ENCODE peak calls at places on chromosome 20, in five cellular contexts. One of them, this sample, is unnamed.

GRCh38 chr20:61580958-61581824 is 329.1 kb downstream of the CDH4 start:
- DNase-seq in spleen: no peak
- DNase-seq in left ventricle myocardium inferior: no peak
- DNase-seq in GM23338: no peak
- DNase-seq in breast epithelium: no peak
- DNase-seq in this sample: no peak

GRCh38 chr20:47361268-47361665 is 4.8 kb upstream of the ZMYND8 start:
- DNase-seq in breast epithelium: no peak
- DNase-seq in GM23338: no peak
- DNase-seq in left ventricle myocardium inferior: no peak
- DNase-seq in spleen: peak; percentile 34
- DNase-seq in this sample: no peak

GRCh38 chr20:9408422-9409300 is 105.7 kb upstream of the LAMP5 start:
- DNase-seq in GM23338: no peak
- DNase-seq in breast epithelium: no peak
- DNase-seq in spleen: no peak
- DNase-seq in left ventricle myocardium inferior: no peak
- DNase-seq in this sample: no peak

GRCh38 chr20:47311967-47312681 is 44.4 kb downstream of the ZMYND8 start:
- DNase-seq in left ventricle myocardium inferior: no peak
- DNase-seq in spleen: no peak
- DNase-seq in GM23338: no peak
- DNase-seq in breast epithelium: no peak
- DNase-seq in this sample: no peak

GRCh38 chr20:3092611-3093379 is 8.3 kb upstream of the AVP start:
- DNase-seq in left ventricle myocardium inferior: no peak
- DNase-seq in breast epithelium: no peak
- DNase-seq in GM23338: peak; percentile 68
- DNase-seq in spleen: peak; percentile 83
- DNase-seq in this sample: no peak

GRCh38 chr20:25005661-25006060 is 13.1 kb upstream of the APMAP start:
- DNase-seq in spleen: peak; percentile 54
- DNase-seq in left ventricle myocardium inferior: no peak
- DNase-seq in breast epithelium: peak; percentile 16
- DNase-seq in GM23338: no peak
- DNase-seq in this sample: no peak

GRCh38 chr20:57092112-57092899 is 174.1 kb downstream of the BMP7 start:
- DNase-seq in spleen: peak; percentile 84
- DNase-seq in breast epithelium: no peak
- DNase-seq in left ventricle myocardium inferior: peak; percentile 49
- DNase-seq in GM23338: peak; percentile 88
- DNase-seq in this sample: no peak

GRCh38 chr20:8229090-8229489 is 97.0 kb downstream of the PLCB1 start:
- DNase-seq in GM23338: no peak
- DNase-seq in spleen: no peak
- DNase-seq in left ventricle myocardium inferior: no peak
- DNase-seq in breast epithelium: no peak
- DNase-seq in this sample: no peak

GRCh38 chr20:34815636-34816035 is 9.8 kb downstream of the NCOA6 start:
- DNase-seq in GM23338: no peak
- DNase-seq in left ventricle myocardium inferior: no peak
- DNase-seq in breast epithelium: no peak
- DNase-seq in spleen: no peak
- DNase-seq in this sample: no peak

GRCh38 chr20:32971703-32972161 is 32.5 kb downstream of the SUN5 start:
- DNase-seq in spleen: no peak
- DNase-seq in breast epithelium: no peak
- DNase-seq in GM23338: no peak
- DNase-seq in left ventricle myocardium inferior: no peak
- DNase-seq in this sample: no peak

GRCh38 chr20:52676282-52676995 is 295.7 kb upstream of the TSHZ2 start:
- DNase-seq in breast epithelium: no peak
- DNase-seq in spleen: no peak
- DNase-seq in left ventricle myocardium inferior: no peak
- DNase-seq in GM23338: peak; percentile 54
- DNase-seq in this sample: no peak

GRCh38 chr20:50389437-50389807 is 120.8 kb upstream of the PTPN1 start:
- DNase-seq in spleen: no peak
- DNase-seq in GM23338: no peak
- DNase-seq in breast epithelium: no peak
- DNase-seq in left ventricle myocardium inferior: peak; percentile 47
- DNase-seq in this sample: no peak

GRCh38 chr20:53750827-53751393 is 157.3 kb upstream of the ZNF217 start:
- DNase-seq in left ventricle myocardium inferior: no peak
- DNase-seq in breast epithelium: no peak
- DNase-seq in GM23338: no peak
- DNase-seq in spleen: no peak
- DNase-seq in this sample: peak; percentile 77

GRCh38 chr20:41969656-41970055 is 351.5 kb upstream of the CHD6 start:
- DNase-seq in left ventricle myocardium inferior: no peak
- DNase-seq in breast epithelium: peak; percentile 47
- DNase-seq in spleen: peak; percentile 70
- DNase-seq in GM23338: no peak
- DNase-seq in this sample: no peak

GRCh38 chr20:58787211-58788067 is 63.3 kb downstream of the GNAS-AS1 start:
- DNase-seq in spleen: no peak
- DNase-seq in left ventricle myocardium inferior: no peak
- DNase-seq in GM23338: no peak
- DNase-seq in breast epithelium: no peak
- DNase-seq in this sample: no peak

GRCh38 chr20:52150440-52151258 is 40.9 kb downstream of the ZFP64 start:
- DNase-seq in spleen: no peak
- DNase-seq in left ventricle myocardium inferior: no peak
- DNase-seq in GM23338: peak; percentile 61
- DNase-seq in breast epithelium: no peak
- DNase-seq in this sample: peak; percentile 38

GRCh38 chr20:47150403-47151152 is 205.9 kb downstream of the ZMYND8 start:
- DNase-seq in left ventricle myocardium inferior: peak; percentile 46
- DNase-seq in GM23338: peak; percentile 95
- DNase-seq in spleen: no peak
- DNase-seq in breast epithelium: no peak
- DNase-seq in this sample: no peak

GRCh38 chr20:38842558-38842981 is 37.1 kb downstream of the PPP1R16B start:
- DNase-seq in breast epithelium: no peak
- DNase-seq in left ventricle myocardium inferior: no peak
- DNase-seq in spleen: peak; percentile 91
- DNase-seq in GM23338: peak; percentile 34
- DNase-seq in this sample: no peak

GRCh38 chr20:61253264-61253639 is 1.2 kb downstream of the CDH4 start:
- DNase-seq in breast epithelium: no peak
- DNase-seq in left ventricle myocardium inferior: no peak
- DNase-seq in GM23338: peak; percentile 69
- DNase-seq in spleen: no peak
- DNase-seq in this sample: no peak

GRCh38 chr20:7003598-7003997 is 236.1 kb downstream of the BMP2 start:
- DNase-seq in spleen: no peak
- DNase-seq in breast epithelium: no peak
- DNase-seq in left ventricle myocardium inferior: no peak
- DNase-seq in GM23338: no peak
- DNase-seq in this sample: no peak

GRCh38 chr20:16256981-16257380 is 316.3 kb downstream of the KIF16B start:
- DNase-seq in GM23338: no peak
- DNase-seq in breast epithelium: no peak
- DNase-seq in left ventricle myocardium inferior: no peak
- DNase-seq in spleen: no peak
- DNase-seq in this sample: no peak

GRCh38 chr20:62617711-62618483 is 24.4 kb upstream of the SLCO4A1 start:
- DNase-seq in breast epithelium: no peak
- DNase-seq in left ventricle myocardium inferior: peak; percentile 76
- DNase-seq in spleen: peak; percentile 93
- DNase-seq in GM23338: no peak
- DNase-seq in this sample: no peak

GRCh38 chr20:18999076-18999475 is 185.5 kb downstream of the SCP2D1 start:
- DNase-seq in breast epithelium: no peak
- DNase-seq in GM23338: no peak
- DNase-seq in spleen: no peak
- DNase-seq in left ventricle myocardium inferior: no peak
- DNase-seq in this sample: no peak

GRCh38 chr20:8457978-8458377 is 325.9 kb downstream of the PLCB1 start:
- DNase-seq in spleen: no peak
- DNase-seq in GM23338: no peak
- DNase-seq in breast epithelium: no peak
- DNase-seq in left ventricle myocardium inferior: no peak
- DNase-seq in this sample: no peak

GRCh38 chr20:36461600-36462439 is 79.5 kb upstream of the MYL9 start:
- DNase-seq in left ventricle myocardium inferior: peak; percentile 77
- DNase-seq in spleen: peak; percentile 91
- DNase-seq in GM23338: peak; percentile 77
- DNase-seq in breast epithelium: peak; percentile 57
- DNase-seq in this sample: no peak

DNA sequence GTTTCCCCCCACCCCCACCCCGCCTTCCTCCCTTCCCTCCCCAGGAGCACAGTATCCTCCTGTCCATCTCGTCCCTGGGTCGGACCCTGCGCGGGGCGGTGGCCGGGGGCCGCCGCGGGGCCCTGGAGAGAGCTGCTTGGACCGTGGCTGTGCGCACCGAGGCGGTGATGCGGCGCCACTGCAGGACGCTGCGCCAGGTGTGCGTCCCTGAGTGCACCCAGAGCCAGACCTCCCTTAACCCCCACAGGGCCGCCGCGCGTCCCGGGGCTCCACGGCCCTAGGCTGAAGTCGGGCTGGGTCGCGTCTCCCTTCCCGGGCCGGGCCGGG is 2.2 kb downstream of the C20orf204 start:
- DNase-seq in GM23338: peak; percentile 40
- DNase-seq in breast epithelium: no peak
- DNase-seq in left ventricle myocardium inferior: no peak
- DNase-seq in spleen: no peak
- DNase-seq in this sample: no peak
- H3K4me3 ChIP-seq in GM23338: peak overlapping the region; percentile 79
- H3K4me3 ChIP-seq in breast epithelium: peak overlapping the region; percentile 82
- H3K4me3 ChIP-seq in left ventricle myocardium inferior: peak overlapping the region; percentile 69
- H3K4me3 ChIP-seq in spleen: peak overlapping the region; percentile 94
- H3K4me3 ChIP-seq in this sample: no peak overlapping the region

GRCh38 chr20:44081476-44081875 is 105.5 kb downstream of the JPH2 start:
- DNase-seq in left ventricle myocardium inferior: no peak
- DNase-seq in breast epithelium: peak; percentile 17
- DNase-seq in spleen: no peak
- DNase-seq in GM23338: no peak
- DNase-seq in this sample: no peak
- TF ChIP-seq CTCF in left ventricle myocardium inferior: no peak
- TF ChIP-seq CTCF in breast epithelium: no peak
- TF ChIP-seq CTCF in spleen: no peak
- TF ChIP-seq CTCF in GM23338: no peak
- TF ChIP-seq CTCF in this sample: no peak

GRCh38 chr20:37729909-37730308 is 36.1 kb downstream of the CTNNBL1 start:
- DNase-seq in GM23338: no peak
- DNase-seq in breast epithelium: no peak
- DNase-seq in left ventricle myocardium inferior: no peak
- DNase-seq in spleen: no peak
- DNase-seq in this sample: no peak

GRCh38 chr20:37728635-37728983 is 34.8 kb downstream of the CTNNBL1 start:
- DNase-seq in spleen: no peak
- DNase-seq in breast epithelium: no peak
- DNase-seq in GM23338: no peak
- DNase-seq in left ventricle myocardium inferior: no peak
- DNase-seq in this sample: no peak

GRCh38 chr20:37727247-37727956 is 33.6 kb downstream of the CTNNBL1 start:
- DNase-seq in spleen: no peak
- DNase-seq in breast epithelium: no peak
- DNase-seq in GM23338: no peak
- DNase-seq in left ventricle myocardium inferior: no peak
- DNase-seq in this sample: no peak

GRCh38 chr20:37727957-37728634 is 34.3 kb downstream of the CTNNBL1 start:
- DNase-seq in GM23338: no peak
- DNase-seq in left ventricle myocardium inferior: no peak
- DNase-seq in spleen: no peak
- DNase-seq in breast epithelium: no peak
- DNase-seq in this sample: no peak

GRCh38 chr20:37729452-37729851 is 35.6 kb downstream of the CTNNBL1 start:
- DNase-seq in GM23338: no peak
- DNase-seq in left ventricle myocardium inferior: no peak
- DNase-seq in spleen: no peak
- DNase-seq in breast epithelium: no peak
- DNase-seq in this sample: no peak
- H3K4me3 ChIP-seq in GM23338: no peak overlapping the region
- H3K4me3 ChIP-seq in left ventricle myocardium inferior: no peak overlapping the region
- H3K4me3 ChIP-seq in spleen: no peak overlapping the region
- H3K4me3 ChIP-seq in breast epithelium: no peak overlapping the region
- H3K4me3 ChIP-seq in this sample: no peak overlapping the region

GRCh38 chr20:21702553-21703467 is 2.7 kb upstream of the PAX1 start:
- DNase-seq in GM23338: peak; percentile 91
- DNase-seq in spleen: peak; percentile 66
- DNase-seq in breast epithelium: peak; percentile 23
- DNase-seq in left ventricle myocardium inferior: peak; percentile 43
- DNase-seq in this sample: no peak
- TF ChIP-seq CTCF in GM23338: peak; percentile 74
- TF ChIP-seq CTCF in spleen: no peak
- TF ChIP-seq CTCF in breast epithelium: no peak
- TF ChIP-seq CTCF in left ventricle myocardium inferior: peak; percentile 50
- TF ChIP-seq CTCF in this sample: peak; percentile 37

GRCh38 chr20:20365593-20365992 is 2.3 kb upstream of the INSM1 start:
- DNase-seq in GM23338: peak; percentile 22
- DNase-seq in left ventricle myocardium inferior: no peak
- DNase-seq in spleen: no peak
- DNase-seq in breast epithelium: no peak
- DNase-seq in this sample: no peak

GRCh38 chr20:20364016-20364746 is 3.7 kb upstream of the INSM1 start:
- DNase-seq in left ventricle myocardium inferior: no peak
- DNase-seq in breast epithelium: no peak
- DNase-seq in spleen: peak; percentile 65
- DNase-seq in GM23338: peak; percentile 81
- DNase-seq in this sample: no peak

GRCh38 chr20:20366551-20366895 is 1.4 kb upstream of the INSM1 start:
- DNase-seq in breast epithelium: no peak
- DNase-seq in spleen: no peak
- DNase-seq in left ventricle myocardium inferior: no peak
- DNase-seq in GM23338: peak; percentile 4
- DNase-seq in this sample: no peak

GRCh38 chr20:20363449-20364015 is 4.4 kb upstream of the INSM1 start:
- DNase-seq in GM23338: peak; percentile 75
- DNase-seq in left ventricle myocardium inferior: no peak
- DNase-seq in spleen: no peak
- DNase-seq in breast epithelium: no peak
- DNase-seq in this sample: no peak

DNA sequence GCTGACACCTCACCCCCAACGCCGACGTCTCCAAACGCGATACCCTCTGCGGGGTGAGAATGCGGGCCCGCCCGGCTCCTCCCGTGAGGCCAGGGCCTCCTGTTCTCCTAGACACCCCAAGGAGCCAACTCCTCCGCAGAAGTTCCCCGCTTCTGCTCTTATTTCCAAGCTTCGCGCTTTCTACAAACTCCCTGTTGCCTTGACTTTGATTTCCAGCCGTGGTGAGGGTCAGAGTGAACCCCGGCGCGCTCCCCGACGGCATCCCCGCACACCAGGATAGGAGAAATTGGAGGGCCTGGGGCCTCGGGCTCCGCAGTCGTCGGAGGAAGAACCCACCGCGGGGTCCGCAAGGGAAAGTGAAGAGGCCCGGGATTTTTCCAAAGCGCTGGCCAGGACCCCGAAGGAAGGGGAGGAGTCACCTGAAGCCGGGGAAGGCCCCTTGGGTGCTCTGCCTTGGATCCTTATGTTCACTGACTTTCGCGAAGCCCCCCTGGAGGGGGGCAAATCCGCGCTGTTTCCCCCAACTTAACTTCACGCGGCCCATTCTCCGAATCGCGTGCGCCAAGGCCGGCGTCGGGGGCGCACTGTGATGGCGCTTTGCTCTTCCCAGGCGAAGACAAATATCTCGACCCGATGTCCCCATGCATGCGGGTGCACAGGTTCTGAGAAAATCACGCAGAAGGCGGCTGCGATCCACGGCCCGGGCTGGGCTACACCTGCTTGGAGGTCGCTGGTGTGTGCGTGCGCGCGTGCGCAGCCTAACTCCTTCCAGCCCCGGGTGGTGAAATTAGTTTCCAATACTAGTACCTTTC is 3.0 kb upstream of the INSM1 start:
- DNase-seq in left ventricle myocardium inferior: no peak
- DNase-seq in GM23338: peak; percentile 44
- DNase-seq in breast epithelium: no peak
- DNase-seq in spleen: peak; percentile 66
- DNase-seq in this sample: no peak
- H3K4me3 ChIP-seq in left ventricle myocardium inferior: peak overlapping the region; percentile 22
- H3K4me3 ChIP-seq in GM23338: peak overlapping the region; percentile 61
- H3K4me3 ChIP-seq in breast epithelium: no peak overlapping the region
- H3K4me3 ChIP-seq in spleen: no peak overlapping the region
- H3K4me3 ChIP-seq in this sample: no peak overlapping the region

This sample was measured in astrocyte of the cerebellum.